ENCODE peak calls at places on chromosomes 13 and 19, in nine cellular contexts. Q is Kasumi-1; A is NCI-H345; V is A549; N is T-helper 9 cell; W is activated CD4-positive, alpha-beta T cell treated with anti-CD3 and anti-CD28 coated beads, Interleukin-2, amount 10 ng/mL, durations not matched to agents 7 days and 5 days; R is ovary; X is substantia nigra; U is H54. M is an unnamed sample.

GRCh38 chr13:25738342-25738771 is 313.5 kb downstream of the SHISA2 start:
- DNase-seq in Q (peak), A (peak), V (no peak), N (no peak), W (no peak), R (no peak), X (no peak), U (no peak), M (no peak)

GRCh38 chr19:50792246-50792851 is 2.1 kb downstream of the ACP4 start:
- DNase-seq in Q (no peak), A (no peak), V (no peak), N (no peak), W (no peak), R (no peak), X (no peak), U (no peak), M (no peak)

GRCh38 chr19:7605490-7606222 is 10.0 kb downstream of the CAMSAP3 start:
- DNase-seq in Q (peak), A (peak), V (peak), N (no peak), W (peak), R (no peak), X (no peak), U (peak), M (peak)

GRCh38 chr19:3324405-3324856 is 42.0 kb upstream of the NFIC start:
- DNase-seq in Q (peak), A (peak), V (peak), N (peak), W (peak), R (peak), X (no peak), U (no peak), M (peak)

GRCh38 chr19:48553676-48554384 is 1.9 kb downstream of the SULT2B1 start:
- DNase-seq in Q (no peak), A (no peak), V (peak), N (no peak), W (no peak), R (no peak), X (no peak), U (peak), M (no peak)

GRCh38 chr13:98454389-98454881 is 122.5 kb downstream of the STK24 start:
- DNase-seq in Q (peak), A (peak), V (peak), N (no peak), W (no peak), R (peak), X (no peak), U (no peak), M (no peak)

GRCh38 chr13:40639226-40639681 is 27.2 kb downstream of the FOXO1 start:
- DNase-seq in Q (peak), A (no peak), V (no peak), N (no peak), W (no peak), R (no peak), X (no peak), U (no peak), M (peak)

GRCh38 chr19:57812201-57812600 is 2.5 kb downstream of the ZNF552 start:
- DNase-seq in Q (no peak), A (no peak), V (no peak), N (no peak), W (no peak), R (no peak), X (no peak), U (no peak), M (no peak)

GRCh38 chr13:22176968-22177545 is 506.2 kb downstream of the FGF9 start:
- DNase-seq in Q (no peak), A (peak), V (no peak), N (no peak), W (no peak), R (no peak), X (no peak), U (no peak), M (no peak)

GRCh38 chr19:11373166-11373884 is 1.1 kb upstream of the SWSAP1 start:
- DNase-seq in Q (peak), A (peak), V (no peak), N (no peak), W (no peak), R (no peak), X (peak), U (no peak), M (no peak)

GRCh38 chr19:2274937-2275535 is 6.9 kb downstream of the PEAK3 start:
- DNase-seq in Q (peak), A (peak), V (peak), N (no peak), W (peak), R (peak), X (peak), U (peak), M (peak)

GRCh38 chr19:887072-887471 is 5.9 kb downstream of the MED16 start:
- DNase-seq in Q (no peak), A (no peak), V (no peak), N (no peak), W (no peak), R (no peak), X (no peak), U (no peak), M (no peak)

GRCh38 chr19:53424968-53425597 is 6.7 kb upstream of the ZNF761 start:
- DNase-seq in Q (no peak), A (peak), V (peak), N (peak), W (peak), R (peak), X (peak), U (peak), M (no peak)

GRCh38 chr13:40681341-40682051 is 15.1 kb upstream of the FOXO1 start:
- DNase-seq in Q (peak), A (no peak), V (no peak), N (no peak), W (no peak), R (no peak), X (no peak), U (no peak), M (no peak)

GRCh38 chr13:20263393-20264044 is 31.4 kb upstream of the GJB6 start:
- DNase-seq in Q (no peak), A (no peak), V (no peak), N (no peak), W (no peak), R (no peak), X (no peak), U (no peak), M (no peak)

GRCh38 chr13:37070145-37070695 is 10.7 kb upstream of the SUPT20H start:
- DNase-seq in Q (no peak), A (no peak), V (no peak), N (no peak), W (no peak), R (no peak), X (no peak), U (no peak), M (no peak)

GRCh38 chr13:75870397-75870801 is 234.3 kb downstream of the LMO7 start:
- DNase-seq in Q (peak), A (peak), V (peak), N (no peak), W (peak), R (no peak), X (no peak), U (no peak), M (peak)

GRCh38 chr13:51785592-51786424 is 18.2 kb downstream of the DHRS12 start:
- DNase-seq in Q (no peak), A (peak), V (no peak), N (no peak), W (no peak), R (peak), X (no peak), U (no peak), M (no peak)

GRCh38 chr13:42794572-42795275 is 13.3 kb downstream of the FAM216B start:
- DNase-seq in Q (no peak), A (no peak), V (no peak), N (no peak), W (no peak), R (no peak), X (no peak), U (no peak), M (no peak)

GRCh38 chr13:46580362-46580839 is 27.4 kb downstream of the LRCH1 start:
- DNase-seq in Q (no peak), A (no peak), V (no peak), N (no peak), W (no peak), R (no peak), X (no peak), U (no peak), M (no peak)

GRCh38 chr19:4700573-4700970 is 23.1 kb downstream of the DPP9 start:
- DNase-seq in Q (no peak), A (no peak), V (no peak), N (no peak), W (no peak), R (no peak), X (no peak), U (no peak), M (no peak)

GRCh38 chr13:36841411-36841810 is 22.4 kb downstream of the RFXAP start:
- DNase-seq in Q (no peak), A (no peak), V (no peak), N (no peak), W (no peak), R (no peak), X (no peak), U (no peak), M (no peak)

GRCh38 chr13:81406022-81406421 is 1065.1 kb upstream of the SPRY2 start:
- DNase-seq in Q (no peak), A (no peak), V (no peak), N (no peak), W (no peak), R (no peak), X (no peak), U (no peak), M (no peak)

GRCh38 chr13:46113596-46113995 is 8.8 kb upstream of the CPB2 start:
- DNase-seq in Q (peak), A (no peak), V (no peak), N (no peak), W (no peak), R (no peak), X (no peak), U (no peak), M (peak)

GRCh38 chr13:103299079-103299478 is 232.9 kb upstream of the SLC10A2 start:
- DNase-seq in Q (no peak), A (no peak), V (no peak), N (no peak), W (no peak), R (no peak), X (no peak), U (no peak), M (no peak)

GRCh38 chr13:85541476-85541875 is 257.7 kb downstream of the SLITRK6 start:
- DNase-seq in Q (no peak), A (no peak), V (no peak), N (no peak), W (peak), R (no peak), X (no peak), U (no peak), M (no peak)

GRCh38 chr13:105202384-105202783 is 1333.1 kb downstream of the EFNB2 start:
- DNase-seq in Q (peak), A (peak), V (peak), N (no peak), W (no peak), R (no peak), X (no peak), U (no peak), M (no peak)

GRCh38 chr13:43305416-43305815 is 282.0 kb downstream of the DNAJC15 start:
- DNase-seq in Q (no peak), A (no peak), V (no peak), N (no peak), W (no peak), R (no peak), X (no peak), U (peak), M (no peak)

GRCh38 chr13:26508885-26509284 is 48.6 kb upstream of the WASF3 start:
- DNase-seq in Q (no peak), A (no peak), V (peak), N (no peak), W (no peak), R (peak), X (no peak), U (no peak), M (no peak)

GRCh38 chr13:101727118-101727517 is 274.6 kb downstream of the ITGBL1 start:
- DNase-seq in Q (no peak), A (no peak), V (no peak), N (no peak), W (no peak), R (no peak), X (no peak), U (no peak), M (no peak)

GRCh38 chr13:112457485-112457884 is 81.3 kb downstream of the SPACA7 start:
- DNase-seq in Q (no peak), A (no peak), V (no peak), N (no peak), W (no peak), R (no peak), X (no peak), U (no peak), M (no peak)

GRCh38 chr19:23542562-23542961 is 144.4 kb downstream of the ZNF675 start:
- DNase-seq in Q (no peak), A (no peak), V (no peak), N (no peak), W (no peak), R (no peak), X (no peak), U (no peak), M (no peak)

GRCh38 chr19:39416626-39417120 is 4.2 kb downstream of the PLEKHG2 start:
- DNase-seq in Q (no peak), A (no peak), V (no peak), N (no peak), W (no peak), R (peak), X (no peak), U (no peak), M (no peak)

GRCh38 chr13:41250993-41251392 is 12.4 kb downstream of the MTRF1 start:
- DNase-seq in Q (no peak), A (no peak), V (no peak), N (no peak), W (no peak), R (no peak), X (no peak), U (no peak), M (no peak)

M was measured in SJSA1.